ENCODE peak calls at places on chromosomes 11 and 22, in nine cellular contexts. O is upper lobe of left lung, S is A549, D is suprapubic skin, I is GM20000, B is neural crest cell, Z is testis, X is HFF-Myc, J is AG09309. K is an unnamed sample.

GRCh38 chr11:23540101-23540561 is 679.9 kb upstream of the CCDC179 start:
- DNase-seq in I (peak; percentile 53), B (peak; percentile 12), Z (peak; percentile 23), O (no peak), S (peak; percentile 27), J (no peak), X (peak; percentile 29), D (no peak), K (no peak)

GRCh38 chr11:15742626-15743243 is 613.6 kb downstream of the SOX6 start:
- DNase-seq in B (no peak), Z (no peak), J (no peak), I (no peak), X (no peak), S (no peak), O (no peak), D (no peak), K (no peak)

GRCh38 chr11:75593337-75593915 is 31.4 kb downstream of the SERPINH1 start:
- DNase-seq in Z (no peak), S (no peak), O (no peak), B (no peak), D (no peak), X (no peak), J (no peak), I (no peak), K (no peak)

GRCh38 chr22:46829140-46829891 is 66.9 kb downstream of the TBC1D22A start:
- DNase-seq in Z (no peak), B (no peak), D (no peak), S (peak; percentile 72), I (no peak), O (no peak), J (peak; percentile 85), X (peak; percentile 85), K (no peak)

GRCh38 chr11:17722000-17722643 is 2.8 kb downstream of the MYOD1 start:
- DNase-seq in J (no peak), B (no peak), X (no peak), O (no peak), S (peak; percentile 56), D (no peak), I (no peak), Z (no peak), K (no peak)

GRCh38 chr11:114738954-114739353 is 60.6 kb downstream of the NXPE2 start:
- DNase-seq in S (peak; percentile 50), X (peak; percentile 16), J (no peak), Z (peak; percentile 34), I (peak; percentile 37), O (peak; percentile 24), D (no peak), B (peak; percentile 18), K (no peak)

GRCh38 chr11:14041040-14041439 is 78.5 kb downstream of the SPON1 start:
- DNase-seq in D (no peak), B (no peak), O (no peak), X (no peak), J (no peak), I (no peak), S (peak; percentile 17), Z (no peak), K (no peak)

GRCh38 chr11:112366012-112366411 is 105.4 kb upstream of the PLET1 start:
- DNase-seq in I (no peak), J (no peak), B (no peak), S (no peak), Z (no peak), X (no peak), O (no peak), D (no peak), K (no peak)

GRCh38 chr11:111934301-111934700 is 2.8 kb upstream of the DIXDC1 start:
- DNase-seq in I (no peak), B (no peak), S (no peak), J (no peak), X (no peak), Z (no peak), D (no peak), O (no peak), K (peak; percentile 15)

GRCh38 chr11:69357458-69358397 is 63.8 kb downstream of the MYEOV start:
- DNase-seq in S (no peak), O (peak; percentile 17), I (no peak), B (no peak), X (no peak), D (peak; percentile 53), Z (peak; percentile 10), J (no peak), K (peak; percentile 62)

GRCh38 chr11:69662021-69662698 is 13.0 kb downstream of the LTO1 start:
- DNase-seq in I (no peak), S (no peak), D (peak; percentile 27), X (no peak), J (no peak), B (no peak), Z (no peak), O (no peak), K (no peak)

GRCh38 chr11:13364388-13364787 is 86.8 kb downstream of the BMAL1 start:
- DNase-seq in B (no peak), I (no peak), S (no peak), O (no peak), D (no peak), Z (no peak), J (no peak), X (no peak), K (no peak)

GRCh38 chr11:75950141-75950540 is 135.1 kb downstream of the UVRAG start:
- DNase-seq in O (no peak), B (no peak), J (no peak), Z (no peak), S (no peak), D (no peak), X (no peak), I (no peak), K (no peak)

GRCh38 chr11:64890084-64890944 is 11.9 kb upstream of the EHD1 start:
- DNase-seq in S (no peak), D (no peak), O (no peak), B (no peak), X (no peak), I (no peak), J (no peak), Z (no peak), K (no peak)

GRCh38 chr11:61956191-61957027 is 6.3 kb downstream of the BEST1 start:
- DNase-seq in B (no peak), X (no peak), J (no peak), Z (no peak), D (no peak), S (no peak), O (no peak), I (no peak), K (no peak)

GRCh38 chr11:78239781-78240180 is 51.1 kb downstream of the USP35 start:
- DNase-seq in Z (no peak), O (no peak), I (no peak), X (no peak), J (no peak), S (no peak), B (no peak), D (no peak), K (no peak)

GRCh38 chr11:126748097-126748756 is 252.3 kb downstream of the KIRREL3 start:
- DNase-seq in I (no peak), S (no peak), J (no peak), D (no peak), B (no peak), X (no peak), Z (no peak), O (peak; percentile 57), K (peak; percentile 76)

GRCh38 chr11:45885274-45885920 is at the start of gene MAPK8IP1:
- DNase-seq in X (no peak), J (no peak), O (peak; percentile 39), I (peak; percentile 90), Z (peak; percentile 65), B (peak; percentile 62), S (peak; percentile 27), D (no peak), K (no peak)

DNA sequence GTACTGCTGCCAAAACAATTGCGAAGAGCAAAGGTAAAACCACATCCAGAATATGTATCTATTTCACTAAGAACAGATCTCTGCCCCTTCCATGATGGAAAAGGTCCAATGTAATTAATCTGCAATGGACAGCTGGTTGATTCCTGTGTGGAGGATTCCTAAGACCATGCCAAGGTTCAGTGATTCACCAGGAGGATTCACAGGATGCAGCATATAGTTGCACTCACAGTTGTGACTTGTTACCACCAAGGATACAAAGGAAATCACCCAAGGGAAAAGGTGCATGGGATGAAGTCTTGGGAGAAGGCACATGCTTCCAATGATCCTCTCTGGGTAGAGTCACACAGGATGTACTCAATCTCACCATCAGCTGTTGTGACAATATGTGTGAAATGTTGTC is 35.1 kb upstream of the CUL5 start:
- DNase-seq in B (no peak), O (no peak), S (no peak), D (no peak), J (no peak), X (no peak), Z (no peak), I (no peak), K (no peak)
- TF ChIP-seq CTCF in B (no peak), O (no peak), S (no peak), D (no peak), J (no peak), X (no peak), Z (no peak), I (no peak), K (no peak)

DNA sequence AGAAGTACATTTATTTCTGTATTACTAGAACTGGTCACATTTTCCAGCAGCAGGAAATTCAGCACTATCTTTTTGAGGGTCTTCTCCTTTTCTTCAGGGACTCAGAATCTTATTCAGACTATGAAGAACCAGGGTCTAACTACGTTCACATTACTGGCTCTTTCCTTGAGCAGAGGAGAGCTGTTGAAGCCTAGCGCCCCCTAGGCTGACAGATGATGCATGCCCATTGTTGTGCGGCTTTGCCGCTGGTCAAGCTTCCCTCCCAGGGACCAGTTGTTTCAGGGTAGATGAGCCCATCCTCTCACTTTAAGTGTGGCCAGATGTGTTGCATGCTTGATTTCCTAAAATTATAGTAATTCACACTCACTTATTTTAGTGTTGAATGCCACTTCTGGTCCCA is 168.2 kb upstream of the PDGFD start:
- DNase-seq in X (no peak), D (no peak), Z (peak; percentile 64), I (no peak), O (no peak), S (peak; percentile 30), B (peak; percentile 34), J (no peak), K (no peak)
- TF ChIP-seq CTCF in X (peak; percentile 37), D (no peak), Z (no peak), I (no peak), O (no peak), S (no peak), B (peak; percentile 41), J (no peak), K (peak; percentile 54)

DNA sequence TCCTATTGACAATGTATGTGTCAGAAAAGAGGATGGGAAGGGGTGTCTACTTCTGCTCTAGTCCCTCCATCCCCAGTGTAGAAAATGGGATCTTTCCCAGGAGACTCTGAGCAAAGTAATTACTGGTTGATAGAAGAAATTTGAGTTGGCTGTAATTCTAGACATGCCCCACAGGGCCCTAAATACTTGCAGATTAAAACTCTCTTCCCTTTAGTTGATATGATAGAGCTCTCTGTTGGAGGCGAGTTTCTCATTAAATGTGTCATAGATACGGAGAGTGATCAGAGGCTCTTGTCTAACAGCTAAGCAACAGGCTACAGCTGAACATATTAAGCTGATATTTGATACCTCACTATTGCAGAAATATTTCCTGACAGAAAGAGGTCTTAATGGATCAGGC is 32.9 kb downstream of the OR52E1 start:
- DNase-seq in S (no peak), J (no peak), Z (no peak), B (no peak), I (no peak), O (no peak), X (no peak), D (no peak), K (no peak)
- TF ChIP-seq CTCF in S (no peak), J (no peak), Z (no peak), B (no peak), I (no peak), O (no peak), X (no peak), D (no peak), K (no peak)

GRCh38 chr22:28259774-28260173 is 340.7 kb upstream of the PITPNB start:
- DNase-seq in I (no peak), D (no peak), S (no peak), Z (no peak), J (no peak), X (no peak), O (no peak), B (no peak), K (no peak)

GRCh38 chr22:28260619-28261018 is 341.6 kb upstream of the PITPNB start:
- DNase-seq in S (no peak), X (no peak), I (no peak), D (no peak), O (no peak), B (no peak), Z (no peak), J (no peak), K (no peak)
- TF ChIP-seq CTCF in S (no peak), X (no peak), I (no peak), D (no peak), O (no peak), B (no peak), Z (no peak), J (no peak), K (no peak)